ENCODE peak calls at places on chromosomes 13 and 19, in four cellular contexts. B is uterus, Q is HCT116, N is adrenal gland. S is an unnamed sample.

GRCh38 chr13:59823495-59823894 is 340.2 kb downstream of the DIAPH3 start:
- DNase-seq in B (no peak), N (no peak), Q (no peak), S (no peak)

GRCh38 chr13:76812206-76812882 is 73.9 kb downstream of the KCTD12 start:
- DNase-seq in Q (no peak), N (peak; percentile 71), B (peak; percentile 35), S (no peak)

GRCh38 chr13:51697181-51697580 is 106.8 kb downstream of the DHRS12 start:
- DNase-seq in N (no peak), Q (no peak), B (no peak), S (no peak)

GRCh38 chr19:8363803-8364771 is at the start of gene ANGPTL4:
- DNase-seq in B (peak; percentile 80), N (peak; percentile 73), Q (peak; percentile 63), S (peak; percentile 75)

GRCh38 chr13:70249332-70250064 is 141.2 kb upstream of the KLHL1 start:
- DNase-seq in B (no peak), Q (peak; percentile 28), N (no peak), S (no peak)

GRCh38 chr13:101627556-101627943 is 175.1 kb downstream of the ITGBL1 start:
- DNase-seq in B (no peak), Q (no peak), N (no peak), S (no peak)

GRCh38 chr13:36965767-36966166 is 33.4 kb downstream of the ALG5 start:
- DNase-seq in Q (peak; percentile 15), B (no peak), N (no peak), S (no peak)

GRCh38 chr13:19927117-19927734 is 31.3 kb upstream of the ZMYM2 start:
- DNase-seq in B (no peak), Q (peak; percentile 62), N (no peak), S (no peak)

GRCh38 chr13:36815069-36815468 is 4.0 kb upstream of the RFXAP start:
- DNase-seq in B (no peak), N (no peak), Q (peak; percentile 16), S (no peak)

GRCh38 chr13:41370736-41371135 is 59.7 kb downstream of the NAA16 start:
- DNase-seq in Q (no peak), B (no peak), N (no peak), S (no peak)

GRCh38 chr19:3284759-3285646 is 60.5 kb downstream of the CELF5 start:
- DNase-seq in N (peak; percentile 59), B (peak; percentile 31), Q (peak; percentile 96), S (peak; percentile 93)

GRCh38 chr13:26200811-26201210 is 21.3 kb downstream of the RNF6 start:
- DNase-seq in Q (no peak), B (no peak), N (no peak), S (no peak)

GRCh38 chr19:58021541-58022282 is 12.1 kb upstream of the ZSCAN1 start:
- DNase-seq in N (peak; percentile 84), B (peak; percentile 61), Q (no peak), S (peak; percentile 50)

GRCh38 chr19:2186071-2186846 is 22.5 kb downstream of the DOT1L start:
- DNase-seq in Q (no peak), B (peak; percentile 91), N (peak; percentile 81), S (peak; percentile 84)
- H3K36me3 ChIP-seq in Q (peaks cover 22% of the 10 kb centered on the region), B (no peaks in the 10 kb centered on the region), N (no peaks in the 10 kb centered on the region), S (peaks cover 16% of the 10 kb centered on the region)

GRCh38 chr19:17843428-17843827 is 4.4 kb downstream of the JAK3 start:
- DNase-seq in N (no peak), B (no peak), Q (no peak), S (no peak)

GRCh38 chr19:17841371-17841809 is 6.4 kb downstream of the JAK3 start:
- DNase-seq in Q (no peak), B (no peak), N (no peak), S (no peak)

GRCh38 chr19:17843908-17844490 is 3.8 kb downstream of the JAK3 start:
- DNase-seq in Q (no peak), B (no peak), N (no peak), S (no peak)

GRCh38 chr19:17841810-17842662 is 5.7 kb downstream of the JAK3 start:
- DNase-seq in Q (peak; percentile 92), N (peak; percentile 81), B (peak; percentile 76), S (peak; percentile 48)

GRCh38 chr19:17842663-17843313 is 5.0 kb downstream of the JAK3 start:
- DNase-seq in N (no peak), B (no peak), Q (no peak), S (no peak)
- H3K4me3 ChIP-seq in N (peak overlapping the region; percentile 9), B (no peak overlapping the region), Q (peak overlapping the region; percentile 83), S (peak overlapping the region; percentile 20)

DNA sequence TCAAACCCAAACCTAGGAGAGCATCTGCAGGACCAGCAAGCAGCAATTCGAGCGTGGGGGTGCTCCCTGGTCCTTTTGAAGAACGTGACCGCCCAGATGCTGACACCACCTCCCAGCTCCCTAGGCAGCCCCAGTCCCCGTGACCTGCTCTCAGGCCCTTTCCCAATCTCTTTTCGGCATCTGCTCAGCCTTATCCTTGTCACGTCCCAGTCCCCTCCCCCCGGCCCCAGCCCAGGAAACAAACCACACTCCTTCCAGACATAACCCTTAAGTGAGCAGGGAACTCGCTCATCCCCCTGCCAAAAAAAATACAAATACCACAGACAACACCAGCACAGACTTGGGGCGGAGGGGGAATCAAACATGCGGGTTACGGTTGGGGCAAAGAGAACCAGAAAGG is 3.3 kb downstream of the MLLT1 start:
- DNase-seq in N (peak; percentile 73), Q (no peak), B (peak; percentile 81), S (no peak)
- TF ChIP-seq POLR2A in N (no peak), Q (no peak), B (no peak), S (no peak)

GRCh38 chr19:56091751-56092546 is 29.1 kb downstream of the ZNF787 start:
- DNase-seq in Q (no peak), N (no peak), B (no peak), S (no peak)
- H3K36me3 ChIP-seq in Q (peaks cover under 1% of the 10 kb centered on the region), N (no peaks in the 10 kb centered on the region), B (no peaks in the 10 kb centered on the region), S (peaks cover 13% of the 10 kb centered on the region)

DNA sequence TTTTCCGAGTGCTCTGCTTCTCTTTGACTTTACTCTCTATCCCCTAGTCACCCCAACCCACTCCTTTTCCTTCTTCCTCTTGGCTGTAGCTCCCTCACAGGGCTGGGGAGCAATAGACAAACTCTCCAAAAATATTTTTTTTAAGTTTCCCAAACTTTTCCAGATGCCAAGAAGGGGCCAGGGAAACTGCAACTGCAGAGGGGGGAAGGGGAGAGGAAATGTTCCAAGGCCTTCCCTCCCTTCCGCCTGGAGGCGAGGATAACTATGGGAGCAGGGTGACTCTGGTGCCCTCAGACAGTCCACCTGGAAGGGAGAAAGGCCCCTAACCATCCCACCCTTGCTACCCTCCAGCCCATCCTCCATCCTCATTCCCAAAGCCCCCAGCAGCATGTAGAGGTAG is 49.4 kb downstream of the LYL1 start:
- DNase-seq in Q (no peak), B (no peak), N (no peak), S (no peak)
- H3K4me3 ChIP-seq in Q (no peak overlapping the region), B (no peak overlapping the region), N (no peak overlapping the region), S (no peak overlapping the region)

GRCh38 chr19:45528149-45528743 is 21.0 kb downstream of the VASP start:
- DNase-seq in Q (no peak), B (no peak), N (peak; percentile 76), S (peak; percentile 44)
- TF ChIP-seq POLR2A in Q (no peak), B (no peak), N (no peak), S (no peak)

GRCh38 chr19:29625316-29625715 is 19.2 kb downstream of the POP4 start:
- DNase-seq in B (no peak), N (no peak), Q (no peak), S (no peak)

GRCh38 chr19:29623726-29624488 is 17.8 kb downstream of the POP4 start:
- DNase-seq in N (no peak), B (no peak), Q (no peak), S (no peak)

GRCh38 chr19:29624489-29625210 is 18.6 kb downstream of the POP4 start:
- DNase-seq in B (no peak), N (no peak), Q (no peak), S (no peak)

GRCh38 chr19:29628661-29629385 is 22.7 kb downstream of the POP4 start:
- DNase-seq in B (no peak), Q (no peak), N (no peak), S (no peak)

DNA sequence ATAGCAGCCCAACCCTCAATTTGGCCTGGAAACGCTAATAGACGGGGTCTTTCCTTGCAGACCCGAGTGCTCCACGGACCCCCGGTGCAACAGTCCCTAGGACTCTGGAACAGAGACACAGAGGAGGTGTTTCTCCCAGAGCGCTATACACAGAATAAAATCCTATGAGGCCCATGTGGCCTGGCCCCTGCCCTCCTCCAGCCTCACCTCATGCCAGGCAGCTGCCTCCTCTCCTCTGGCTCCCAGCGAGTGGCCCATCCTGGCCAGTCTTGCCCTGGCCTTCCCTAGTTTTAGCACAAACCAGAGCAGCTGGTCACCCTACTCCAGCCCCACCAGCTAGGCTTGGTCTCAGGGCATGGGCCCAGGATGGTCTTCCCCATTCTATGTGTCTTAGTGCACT is 20.3 kb downstream of the POP4 start:
- DNase-seq in N (no peak), Q (no peak), B (no peak), S (no peak)
- H3K36me3 ChIP-seq in N (no peaks in the 10 kb centered on the region), Q (no peaks in the 10 kb centered on the region), B (no peaks in the 10 kb centered on the region), S (no peaks in the 10 kb centered on the region)

GRCh38 chr13:48322294-48322693 is 18.7 kb downstream of the RB1 start:
- DNase-seq in B (no peak), Q (no peak), N (no peak), S (no peak)

GRCh38 chr13:48318714-48319457 is 15.3 kb downstream of the RB1 start:
- DNase-seq in B (no peak), N (no peak), Q (no peak), S (no peak)

GRCh38 chr13:48319458-48320395 is 16.2 kb downstream of the RB1 start:
- DNase-seq in N (no peak), B (no peak), Q (no peak), S (no peak)

GRCh38 chr13:48320906-48321510 is 17.5 kb downstream of the RB1 start:
- DNase-seq in N (no peak), B (no peak), Q (no peak), S (no peak)

DNA sequence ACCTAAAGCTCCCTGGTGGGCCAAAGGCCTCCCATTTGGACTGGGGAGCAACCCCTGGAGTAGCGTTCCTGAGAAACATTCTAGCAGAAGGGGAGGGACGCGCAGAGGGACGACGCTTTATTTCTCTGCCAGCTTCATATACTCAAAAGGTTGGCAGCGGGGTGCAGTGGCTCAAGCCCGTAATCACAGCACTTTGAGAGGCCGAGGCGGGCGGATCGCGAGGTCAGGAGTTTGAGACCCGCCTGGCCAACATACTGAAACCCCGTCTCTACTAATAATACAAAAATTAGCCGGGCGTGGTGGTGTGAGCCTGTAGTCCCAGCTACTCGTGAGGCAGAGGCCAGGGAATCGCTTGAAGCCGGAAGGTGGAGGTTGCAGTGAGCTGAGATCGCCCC is 16.8 kb downstream of the RB1 start:
- DNase-seq in Q (no peak), B (no peak), N (no peak), S (no peak)
- H3K4me3 ChIP-seq in Q (no peak overlapping the region), B (no peak overlapping the region), N (no peak overlapping the region), S (no peak overlapping the region)